ENCODE peak calls at places on chromosomes 2 and 18, in four cellular contexts. Q, H, L and O are unnamed samples.

GRCh38 chr18:2497797-2498196 is 73.5 kb downstream of the METTL4 start:
- DNase-seq in Q (no peak), H (no peak), L (no peak), O (no peak)

GRCh38 chr2:220434365-220434764 is 806.9 kb downstream of the SLC4A3 start:
- DNase-seq in Q (no peak), H (no peak), L (no peak), O (no peak)

GRCh38 chr2:171688129-171688465 is 828 bp downstream of the DYNC1I2 start:
- DNase-seq in Q (no peak), H (no peak), L (no peak), O (no peak)

GRCh38 chr18:79416677-79417052 is 20.9 kb downstream of the NFATC1 start:
- DNase-seq in Q (no peak), H (no peak), L (no peak), O (no peak)

GRCh38 chr2:18976112-18976961 is 382.1 kb downstream of the OSR1 start:
- DNase-seq in Q (no peak), H (no peak), L (no peak), O (no peak)

GRCh38 chr18:36628435-36629094 is 200.2 kb downstream of the TPGS2 start:
- DNase-seq in Q (no peak), H (no peak), L (no peak), O (no peak)

GRCh38 chr2:10048501-10049171 is 5.3 kb downstream of the KLF11 start:
- DNase-seq in Q (no peak), H (peak; percentile 52), L (no peak), O (no peak)

GRCh38 chr2:50514881-50515280 is 517.1 kb downstream of the NRXN1 start:
- DNase-seq in Q (no peak), H (no peak), L (no peak), O (no peak)

GRCh38 chr2:228426502-228427216 is 245.2 kb upstream of the SPHKAP start:
- DNase-seq in Q (no peak), H (no peak), L (no peak), O (no peak)

GRCh38 chr2:135183822-135184221 is 131.7 kb downstream of the RAB3GAP1 start:
- DNase-seq in Q (no peak), H (no peak), L (no peak), O (no peak)

GRCh38 chr2:203427061-203427460 is 98.9 kb downstream of the ABI2 start:
- DNase-seq in Q (no peak), H (peak; percentile 29), L (no peak), O (no peak)

DNA sequence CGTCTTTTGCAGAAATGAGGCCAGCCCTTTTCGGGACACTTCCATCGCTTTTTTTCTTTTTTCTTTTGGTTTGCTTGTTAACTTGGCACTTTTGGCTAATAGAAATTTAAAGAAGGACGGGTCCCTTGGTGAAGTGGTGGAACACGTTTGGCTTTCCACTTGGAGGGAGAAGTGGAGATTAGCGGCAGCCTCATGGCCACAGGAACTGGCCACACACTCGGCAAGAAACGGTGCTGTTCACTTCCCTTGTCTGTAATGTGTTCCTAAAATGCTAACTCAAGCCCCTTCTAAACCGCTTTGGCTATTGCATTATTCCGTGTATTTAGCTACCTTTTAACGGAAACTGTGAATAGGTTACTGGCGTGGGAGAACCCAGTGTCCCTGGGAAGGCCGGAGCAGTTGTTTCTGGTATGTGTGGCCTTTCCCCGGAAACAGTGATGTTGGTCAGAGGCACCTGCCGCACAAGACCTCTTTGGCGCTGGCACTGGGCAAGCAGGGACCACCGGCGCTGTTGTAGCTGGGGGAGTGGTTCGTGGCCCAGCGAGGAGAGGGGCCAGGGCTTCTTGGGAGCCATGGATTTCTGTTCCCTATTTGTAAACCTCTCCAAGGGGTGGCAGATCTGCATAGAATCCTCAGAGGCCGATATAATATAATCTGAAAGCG is 981 bp downstream of the RAMP1 start:
- DNase-seq in Q (no peak), H (no peak), L (no peak), O (no peak)
- H3K4me3 ChIP-seq in Q (peak overlapping the region; percentile 85), H (no peak overlapping the region), L (peak overlapping the region; percentile 67), O (no peak overlapping the region)

DNA sequence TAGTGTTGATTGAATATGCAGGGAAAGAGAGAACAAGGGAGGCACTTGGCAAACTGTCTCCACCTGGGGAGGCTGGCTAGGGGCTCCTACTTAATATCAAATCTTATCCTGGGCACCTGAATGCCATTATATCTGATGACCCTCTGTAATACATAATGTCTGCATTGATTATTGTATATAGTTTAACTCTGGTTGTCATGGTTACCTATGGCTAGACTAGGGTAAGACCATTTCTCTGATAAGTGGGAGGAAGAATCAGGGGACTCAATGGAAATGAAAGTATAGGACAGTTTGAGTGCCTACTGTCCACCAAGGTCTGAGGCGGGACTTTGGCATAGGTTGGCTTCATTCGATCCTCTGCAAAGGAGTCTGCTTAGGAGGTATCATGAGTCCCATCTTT is 7.2 kb upstream of the TET3 start:
- DNase-seq in Q (no peak), H (no peak), L (no peak), O (no peak)
- TF ChIP-seq POLR2A in Q (no peak), H (no peak), L (no peak), O (no peak)

GRCh38 chr2:213107728-213108127 is 43.7 kb downstream of the IKZF2 start:
- DNase-seq in Q (no peak), H (no peak), L (no peak), O (no peak)

GRCh38 chr2:213104903-213105202 is 46.6 kb downstream of the IKZF2 start:
- DNase-seq in Q (no peak), H (no peak), L (no peak), O (no peak)

GRCh38 chr2:213105212-213105611 is 46.2 kb downstream of the IKZF2 start:
- DNase-seq in Q (no peak), H (no peak), L (no peak), O (no peak)

GRCh38 chr2:213104089-213104902 is 47.1 kb downstream of the IKZF2 start:
- DNase-seq in Q (no peak), H (no peak), L (no peak), O (peak; percentile 37)

GRCh38 chr2:213108308-213108707 is 43.1 kb downstream of the IKZF2 start:
- DNase-seq in Q (no peak), H (no peak), L (no peak), O (no peak)
- H3K4me3 ChIP-seq in Q (no peak overlapping the region), H (no peak overlapping the region), L (no peak overlapping the region), O (no peak overlapping the region)

GRCh38 chr2:22291074-22291473 is 1093.9 kb upstream of the KLHL29 start:
- DNase-seq in Q (no peak), H (no peak), L (no peak), O (no peak)
- TF ChIP-seq POLR2A in Q (no peak), H (no peak), L (no peak), O (no peak)

GRCh38 chr2:60353406-60353800 is 200.1 kb downstream of the BCL11A start:
- DNase-seq in Q (no peak), H (no peak), L (no peak), O (peak; percentile 14)
- H3K4me3 ChIP-seq in Q (no peak overlapping the region), H (no peak overlapping the region), L (no peak overlapping the region), O (no peak overlapping the region)

DNA sequence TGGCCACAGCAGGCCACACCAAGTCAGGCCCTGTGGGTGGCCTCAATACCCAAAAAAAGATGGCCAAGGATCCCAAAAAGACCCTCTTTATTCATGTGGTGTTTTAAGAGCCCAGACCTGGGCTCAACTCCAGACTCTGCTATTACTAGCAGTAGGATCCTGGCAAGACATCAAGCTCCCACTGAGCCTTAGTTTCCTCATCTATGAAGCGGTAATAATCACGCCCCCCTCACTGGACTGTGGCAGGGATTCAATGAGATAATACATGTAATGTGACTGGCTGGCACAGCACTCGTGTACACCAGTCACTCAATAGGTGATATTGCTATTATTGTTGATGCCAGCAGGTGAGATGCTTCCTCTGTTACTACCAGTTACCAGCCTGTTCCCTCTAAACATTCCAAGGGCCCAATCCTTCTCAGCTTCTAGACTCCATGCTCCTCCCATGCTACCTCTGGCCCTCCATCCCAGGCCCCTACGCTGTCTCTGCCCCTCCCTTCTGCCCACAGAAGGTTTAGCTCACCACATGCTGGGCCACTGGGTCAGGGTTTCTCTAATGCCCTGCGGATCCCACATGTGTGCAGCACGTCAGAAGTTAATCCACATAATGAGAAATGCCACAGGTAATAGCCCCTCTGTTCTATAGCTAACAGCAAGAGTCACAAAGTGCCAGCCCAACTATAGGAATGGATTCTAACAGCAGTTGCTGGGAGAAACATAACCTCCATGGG is 51.2 kb downstream of the SLC4A5 start:
- DNase-seq in Q (no peak), H (no peak), L (no peak), O (no peak)
- TF ChIP-seq POLR2A in Q (no peak), H (no peak), L (no peak), O (no peak)

DNA sequence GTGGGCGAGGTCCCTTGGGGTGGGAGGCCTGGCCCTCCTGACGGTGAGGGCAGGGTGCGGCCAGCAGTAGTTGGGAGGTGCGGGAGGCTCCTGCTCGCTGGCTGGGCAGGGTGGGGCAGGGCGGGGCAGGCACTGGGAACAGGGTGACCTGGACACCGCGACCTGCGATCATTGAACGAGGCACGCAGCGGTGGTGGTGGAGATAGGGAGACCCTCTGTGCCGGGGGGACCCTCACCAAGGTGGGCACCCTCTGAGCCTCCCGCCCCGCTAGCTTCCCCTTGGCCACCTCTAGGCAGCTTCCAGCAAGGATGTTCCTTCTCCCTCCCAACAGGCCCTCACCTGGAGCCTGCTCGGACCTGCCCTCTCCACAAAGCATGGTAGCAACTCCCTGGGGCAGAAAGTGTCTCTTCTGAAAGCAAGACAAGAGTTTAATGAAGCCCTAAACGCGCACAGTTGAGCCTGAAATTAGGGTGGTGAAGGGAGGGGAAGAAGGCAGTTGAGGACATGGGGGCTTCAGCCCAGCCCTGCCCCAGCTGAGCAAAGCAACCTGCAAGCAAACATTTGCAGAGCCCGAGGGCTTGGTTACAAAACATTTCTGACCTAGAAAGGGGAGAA is 15.3 kb upstream of the FOSL2 start:
- DNase-seq in Q (no peak), H (no peak), L (peak; percentile 82), O (no peak)
- H3K4me3 ChIP-seq in Q (no peak overlapping the region), H (no peak overlapping the region), L (no peak overlapping the region), O (no peak overlapping the region)

GRCh38 chr18:13051950-13052349 is 60.8 kb downstream of the CEP192 start:
- DNase-seq in Q (no peak), H (peak; percentile 61), L (no peak), O (no peak)
- TF ChIP-seq POLR2A in Q (no peak), H (no peak), L (no peak), O (no peak)

DNA sequence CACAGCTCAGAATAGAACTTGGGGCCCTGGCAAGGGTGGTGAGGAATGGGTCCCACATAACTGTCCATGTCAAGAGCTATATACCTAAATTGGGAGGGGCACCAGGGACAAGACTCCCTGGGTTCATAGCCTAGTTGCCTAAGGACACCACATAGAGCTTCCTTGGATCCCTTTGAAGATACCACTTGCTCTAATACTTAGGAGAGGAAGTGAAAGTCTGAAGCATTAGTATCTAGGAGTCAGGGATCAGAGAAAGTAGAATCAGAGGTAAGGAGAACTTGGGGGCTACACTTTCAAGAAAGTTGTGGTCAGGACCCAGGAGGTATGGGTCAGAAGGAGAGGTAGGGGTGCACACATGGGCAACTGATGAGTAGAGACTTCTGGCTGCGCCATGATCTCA is 318.2 kb upstream of the SLC39A10 start:
- DNase-seq in Q (no peak), H (no peak), L (no peak), O (no peak)
- H3K4me3 ChIP-seq in Q (no peak overlapping the region), H (no peak overlapping the region), L (no peak overlapping the region), O (no peak overlapping the region)